ENCODE peak calls at places on chromosomes 4 and X, in nine cellular contexts. S is mammary epithelial cell, N is body of pancreas, B is lower lobe of right lung, M is transverse colon, E is ovary, J is endothelial cell of umbilical vein, W is GM23248, D is kidney epithelial cell. P is an unnamed sample. For H3K36me3, the result is how much of the 10 kb centered on the place peaks cover.

GRCh38 chrX:115892787-115893671 is 277.5 kb upstream of the AGTR2 start:
- DNase-seq in N (peak), D (peak), S (peak), J (no peak), B (no peak), M (peak), E (peak), W (peak), P (no peak)

GRCh38 chrX:77446029-77446585 is 1.1 kb upstream of the FGF16 start:
- DNase-seq in W (no peak), M (peak), E (no peak), S (no peak), N (peak), J (peak), D (no peak), B (peak), P (no peak)

GRCh38 chrX:153557618-153558017 is 40.2 kb downstream of the ATP2B3 start:
- DNase-seq in D (no peak), E (no peak), J (no peak), S (no peak), M (no peak), B (no peak), N (no peak), W (no peak), P (no peak)

GRCh38 chr4:146340798-146341197 is 126.5 kb downstream of the REELD1 start:
- DNase-seq in D (no peak), N (no peak), J (peak), B (no peak), E (no peak), W (peak), S (no peak), M (no peak), P (no peak)

GRCh38 chr4:153402366-153402765 is 57.9 kb downstream of the MND1 start:
- DNase-seq in B (no peak), D (no peak), M (no peak), W (peak), E (no peak), S (no peak), J (no peak), N (no peak), P (no peak)

GRCh38 chr4:184961693-184962092 is 56.6 kb upstream of the HELT start:
- DNase-seq in W (no peak), N (peak), S (no peak), D (no peak), B (no peak), E (no peak), J (no peak), M (peak), P (peak)

GRCh38 chr4:108029731-108030130 is 40.0 kb downstream of the HADH start:
- DNase-seq in S (peak), B (no peak), M (no peak), E (no peak), J (no peak), N (no peak), W (peak), D (no peak), P (no peak)

GRCh38 chr4:55359397-55359916 is 13.4 kb downstream of the SRD5A3 start:
- DNase-seq in M (no peak), J (no peak), E (no peak), W (peak), D (no peak), S (no peak), B (no peak), N (no peak), P (no peak)

GRCh38 chrX:39772057-39772832 is 325.5 kb downstream of the BCOR start:
- DNase-seq in M (no peak), N (peak), B (peak), S (no peak), E (peak), D (no peak), J (peak), W (no peak), P (no peak)

GRCh38 chr4:167897116-167897515 is 195.2 kb upstream of the ANXA10 start:
- DNase-seq in N (peak), B (no peak), M (no peak), D (peak), S (peak), W (no peak), E (no peak), J (peak), P (no peak)

GRCh38 chr4:5945936-5946335 is 53.0 kb upstream of the CRMP1 start:
- DNase-seq in N (no peak), B (no peak), S (no peak), D (no peak), M (no peak), E (no peak), J (no peak), W (no peak), P (no peak)

GRCh38 chr4:82097504-82097903 is 276.3 kb downstream of the HNRNPD start:
- DNase-seq in S (no peak), J (no peak), E (no peak), N (no peak), W (no peak), B (no peak), D (no peak), M (no peak), P (peak)

GRCh38 chr4:38982356-38983095 is 49.7 kb downstream of the TMEM156 start:
- DNase-seq in B (no peak), W (peak), N (no peak), E (no peak), S (no peak), M (no peak), D (no peak), J (no peak), P (no peak)

GRCh38 chrX:130626521-130626920 is 224.7 kb downstream of the RBMX2 start:
- DNase-seq in W (peak), D (no peak), M (no peak), S (no peak), N (no peak), E (no peak), J (no peak), B (no peak), P (no peak)

GRCh38 chr4:75469896-75470295 is 44.3 kb downstream of the RCHY1 start:
- DNase-seq in M (no peak), S (no peak), D (no peak), N (no peak), J (no peak), E (no peak), W (no peak), B (no peak), P (no peak)

GRCh38 chrX:17597836-17598434 is 139.4 kb upstream of the SCML1 start:
- DNase-seq in D (no peak), J (peak), M (peak), S (no peak), N (peak), E (peak), W (peak), B (peak), P (peak)

GRCh38 chr4:159191989-159192388 is 89.1 kb downstream of the RAPGEF2 start:
- DNase-seq in J (peak), D (no peak), S (peak), E (no peak), M (no peak), W (peak), B (no peak), N (no peak), P (peak)

GRCh38 chr4:126441173-126441810 is 1126.5 kb downstream of the FAT4 start:
- DNase-seq in E (no peak), D (no peak), S (no peak), M (no peak), B (no peak), N (no peak), W (peak), J (no peak), P (no peak)

GRCh38 chr4:160611181-160611580 is 1508.3 kb downstream of the RAPGEF2 start:
- DNase-seq in J (no peak), S (no peak), W (no peak), B (no peak), D (no peak), N (no peak), M (no peak), E (no peak), P (no peak)

GRCh38 chr4:82561745-82562552 is at the start of gene TMEM150C:
- DNase-seq in N (peak), E (peak), D (no peak), J (peak), S (no peak), M (peak), W (peak), B (no peak), P (peak)

GRCh38 chr4:89001647-89002518 is 55.1 kb downstream of the FAM13A start:
- DNase-seq in W (no peak), E (no peak), D (no peak), S (no peak), M (no peak), N (peak), J (no peak), B (no peak), P (no peak)

GRCh38 chr4:53931423-53932060 is 132.9 kb downstream of the CHIC2 start:
- DNase-seq in M (no peak), S (no peak), N (no peak), J (no peak), W (peak), E (no peak), B (no peak), D (no peak), P (peak)

GRCh38 chr4:158444621-158445020 is 77.1 kb upstream of the RXFP1 start:
- DNase-seq in N (no peak), S (peak), M (no peak), E (no peak), J (no peak), W (peak), B (no peak), D (no peak), P (peak)

GRCh38 chr4:112138538-112138937 is 6.7 kb upstream of the FAM241A start:
- DNase-seq in J (no peak), D (no peak), M (no peak), N (no peak), B (no peak), E (no peak), S (no peak), W (no peak), P (no peak)

GRCh38 chr4:59127748-59128147 is 2017.6 kb upstream of the IGFBP7 start:
- DNase-seq in B (no peak), W (no peak), M (no peak), E (no peak), J (no peak), S (no peak), N (no peak), D (no peak), P (no peak)

GRCh38 chr4:2911868-2912267 is 51.3 kb downstream of the NOP14 start:
- DNase-seq in B (no peak), E (no peak), S (no peak), D (no peak), M (no peak), J (no peak), W (no peak), N (no peak), P (no peak)
- H3K36me3 ChIP-seq in B (half or more), E (under half), S (under half), D (under half), M (under half), J (under half), W (under half), N (under half), P (under half)

DNA sequence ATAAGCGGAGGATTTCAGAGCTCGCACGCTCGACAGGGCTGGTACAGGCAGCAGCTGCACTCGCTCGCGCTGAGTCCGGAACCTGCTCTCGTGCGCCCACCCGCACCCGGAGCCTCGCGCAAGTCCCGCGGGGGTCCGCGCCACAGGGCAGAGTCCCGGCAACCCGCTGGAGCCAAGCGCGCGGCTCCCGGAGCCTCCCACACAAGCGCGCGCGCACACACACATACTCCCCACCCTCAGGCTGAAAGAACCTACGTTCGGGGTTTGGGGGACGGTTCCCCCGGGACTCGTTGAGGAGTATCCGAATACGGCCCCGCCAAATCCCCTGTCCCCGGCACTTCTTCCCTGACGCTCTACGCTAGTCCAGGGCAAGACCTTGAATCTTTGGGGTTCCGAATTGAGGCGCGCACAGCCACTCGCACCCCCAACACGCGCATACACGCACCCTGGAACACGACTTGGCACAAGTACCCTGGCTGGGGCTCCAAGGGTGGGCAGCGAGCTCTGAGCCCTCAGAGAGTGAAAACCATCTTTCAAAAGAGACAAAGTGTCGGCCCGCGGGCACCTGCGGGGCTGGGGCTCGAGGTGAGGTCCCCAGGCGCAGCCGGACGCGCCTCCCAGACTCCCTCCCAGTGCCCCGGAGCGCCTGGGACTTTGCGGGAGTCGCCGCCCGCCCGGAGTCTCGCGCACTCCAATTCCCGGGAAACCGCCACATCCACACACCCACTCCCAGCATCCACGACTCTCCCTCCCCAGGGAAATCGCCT is 942 bp downstream of the ANOS1 start:
- DNase-seq in M (no peak), S (peak), B (no peak), W (no peak), J (no peak), N (no peak), E (peak), D (no peak), P (no peak)
- H3K4me3 ChIP-seq in M (peak), S (peak), B (peak), W (peak), J (peak), N (no peak), E (peak), D (peak), P (no peak)

DNA sequence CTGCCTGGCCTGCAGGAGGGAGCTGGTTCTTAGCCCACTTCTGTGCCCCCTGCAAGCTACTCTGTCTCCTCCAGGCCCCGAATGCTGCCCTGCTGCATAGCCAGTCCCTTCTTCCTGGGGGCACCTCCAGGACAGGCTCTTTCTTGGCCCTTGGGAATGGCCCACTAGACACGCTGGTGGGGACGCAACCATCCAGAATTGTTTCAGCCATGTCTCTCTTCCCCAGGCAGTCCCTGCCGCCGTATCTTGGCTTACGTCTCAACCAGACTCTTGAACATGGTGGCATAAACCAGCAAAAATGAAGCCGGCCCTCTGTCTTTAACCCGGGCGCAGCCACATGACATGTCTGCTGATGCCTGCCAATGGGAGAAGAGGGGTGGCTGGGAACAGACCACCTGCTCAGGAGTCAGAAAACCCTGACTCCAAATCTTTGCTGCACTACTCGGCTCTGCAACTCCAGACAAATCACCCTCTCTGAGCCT is 9.0 kb downstream of the LRPAP1 start:
- DNase-seq in D (no peak), E (peak), W (no peak), S (no peak), J (no peak), M (no peak), N (no peak), B (peak), P (no peak)
- H3K36me3 ChIP-seq in D (under half), E (under half), W (under half), S (under half), J (under half), M (under half), N (under half), B (half or more), P (under half)

GRCh38 chr4:187929024-187929423 is 66.5 kb upstream of the ZFP42 start:
- DNase-seq in E (no peak), N (no peak), M (no peak), J (no peak), W (no peak), S (no peak), D (no peak), B (no peak), P (no peak)
- H3K4me3 ChIP-seq in E (no peak), N (no peak), M (no peak), J (no peak), W (no peak), S (no peak), D (no peak), B (no peak), P (no peak)

GRCh38 chr4:11259837-11260236 is 168.9 kb downstream of the HS3ST1 start:
- DNase-seq in J (no peak), B (no peak), W (no peak), S (no peak), D (no peak), E (no peak), M (no peak), N (no peak), P (no peak)
- H3K36me3 ChIP-seq in J (under half), B (under half), W (under half), S (under half), D (under half), E (under half), M (under half), N (under half), P (under half)

P was measured in MG63.